ENCODE peak calls at places on chromosomes 2 and 18, in six cellular contexts. P is neural progenitor cell; X is CD4-positive, alpha-beta memory T cell; C is CD4-positive, CD25-positive, alpha-beta regulatory T cell; J is upper lobe of left lung; V is astrocyte. U is an unnamed sample. For H3K27me3 and H3K4me1, the result is how much of the 10 kb centered on the place peaks cover.

GRCh38 chr18:37499913-37500312 is 65.7 kb downstream of the CELF4 start:
- DNase-seq in P (no peak), X (no peak), C (no peak), J (no peak), V (no peak), U (no peak)

GRCh38 chr2:188600536-188601210 is 309.0 kb downstream of the GULP1 start:
- DNase-seq in P (no peak), X (no peak), C (no peak), J (no peak), V (peak), U (no peak)

GRCh38 chr2:83420993-83421392 is 1038.1 kb downstream of the SUCLG1 start:
- DNase-seq in P (no peak), X (no peak), C (no peak), J (no peak), V (no peak), U (no peak)

GRCh38 chr2:9757430-9758287 is 85.6 kb upstream of the TAF1B start:
- DNase-seq in P (peak), X (no peak), C (no peak), J (no peak), V (peak), U (peak)

GRCh38 chr2:15649556-15650255 is 58.0 kb downstream of the DDX1 start:
- DNase-seq in P (no peak), X (no peak), C (no peak), J (no peak), V (no peak), U (no peak)

GRCh38 chr2:208406474-208407451 is at the start of gene PTH2R:
- DNase-seq in P (peak), X (no peak), C (no peak), J (no peak), V (peak), U (no peak)

GRCh38 chr2:238242731-238243495 is 3.1 kb upstream of the HES6 start:
- DNase-seq in P (no peak), X (no peak), C (no peak), J (no peak), V (no peak), U (no peak)

GRCh38 chr2:113240150-113240914 is 38.4 kb downstream of the PAX8 start:
- DNase-seq in P (no peak), X (no peak), C (no peak), J (peak), V (peak), U (peak)

GRCh38 chr18:48661421-48661820 is 122.6 kb downstream of the CTIF start:
- DNase-seq in P (no peak), X (no peak), C (no peak), J (no peak), V (no peak), U (no peak)

DNA sequence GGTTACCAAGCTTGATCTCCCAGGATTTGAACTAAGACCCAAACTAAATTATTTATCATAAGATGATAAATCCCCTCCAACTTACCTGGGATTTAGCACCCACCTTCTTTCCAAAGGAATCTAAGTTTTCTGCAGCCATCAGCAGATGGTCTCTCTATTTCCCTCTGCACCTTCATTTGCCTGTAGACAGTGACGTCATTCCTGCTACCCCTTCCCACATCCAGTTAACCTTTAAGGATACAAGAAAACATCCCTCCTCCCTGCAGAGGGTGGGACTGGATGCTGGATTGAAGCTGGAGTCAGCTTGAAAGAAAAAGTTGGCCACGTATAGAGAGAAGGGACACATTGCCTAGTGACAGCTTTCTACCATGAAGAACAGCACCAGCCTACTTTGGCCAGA is 3.7 kb upstream of the DNER start:
- DNase-seq in P (no peak), X (no peak), C (no peak), J (no peak), V (no peak), U (no peak)
- H3K27me3 ChIP-seq in P (half or more), X (under half), C (under half), J (under half), V (under half), U (under half)

GRCh38 chr2:159715451-159715850 is 3.1 kb downstream of the MARCHF7 start:
- DNase-seq in P (no peak), X (no peak), C (no peak), J (no peak), V (peak), U (no peak)

GRCh38 chr2:159712929-159713575 is 746 bp downstream of the MARCHF7 start:
- DNase-seq in P (no peak), X (peak), C (no peak), J (no peak), V (no peak), U (no peak)

GRCh38 chr2:159714586-159714930 is 2.3 kb downstream of the MARCHF7 start:
- DNase-seq in P (peak), X (no peak), C (no peak), J (no peak), V (no peak), U (no peak)

GRCh38 chr2:159712194-159712928 is at the start of gene MARCHF7:
- DNase-seq in P (peak), X (peak), C (peak), J (peak), V (peak), U (peak)

GRCh38 chr2:159713691-159714585 is 1.6 kb downstream of the MARCHF7 start:
- DNase-seq in P (no peak), X (no peak), C (no peak), J (no peak), V (peak), U (no peak)
- H3K4me1 ChIP-seq in P (under half), X (half or more), C (half or more), J (half or more), V (under half), U (half or more)

DNA sequence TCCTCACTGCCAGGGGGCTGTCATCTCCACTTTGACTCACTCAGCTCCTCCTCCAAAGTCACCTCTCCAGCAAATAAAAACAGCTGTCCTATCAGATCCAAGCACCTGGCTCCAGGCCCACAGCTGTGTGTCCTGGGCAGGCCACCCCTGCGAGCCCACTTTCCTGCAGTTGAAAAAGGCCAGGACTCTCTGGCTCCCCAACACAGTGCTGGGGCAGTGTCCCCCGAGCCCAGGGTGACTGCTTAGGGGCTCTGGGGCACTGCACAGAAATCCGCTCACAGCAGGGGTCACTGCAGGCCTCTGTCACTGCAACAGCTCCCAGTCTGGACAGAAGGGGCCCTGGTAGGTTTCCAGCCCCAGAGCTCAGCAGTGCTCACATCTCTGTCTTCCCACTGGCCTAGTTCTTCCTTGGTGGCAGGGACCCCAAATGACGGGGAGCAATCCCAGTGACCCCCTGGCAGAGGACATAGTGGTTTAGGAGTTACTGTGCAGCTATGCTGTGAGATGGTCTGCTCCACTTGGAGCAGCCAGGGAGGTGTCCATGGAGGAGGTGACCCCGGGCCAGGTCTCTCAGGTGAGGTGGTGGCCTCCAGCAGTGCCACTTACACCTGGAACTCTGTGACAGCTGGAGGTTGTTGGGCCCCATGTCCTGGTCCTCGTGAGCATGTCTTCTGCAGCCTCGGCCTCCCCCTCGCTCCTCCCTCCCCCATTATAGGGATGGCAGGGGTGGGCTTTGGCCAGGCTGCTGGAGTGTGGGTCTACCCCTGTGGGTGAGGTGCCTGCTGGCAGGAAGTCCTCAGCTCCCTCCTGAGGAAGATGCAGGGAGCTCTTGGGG is 35.5 kb downstream of the HS6ST1 start:
- DNase-seq in P (no peak), X (no peak), C (no peak), J (no peak), V (no peak), U (no peak)
- H3K27ac ChIP-seq in P (peak), X (no peak), C (no peak), J (no peak), V (no peak), U (no peak)

DNA sequence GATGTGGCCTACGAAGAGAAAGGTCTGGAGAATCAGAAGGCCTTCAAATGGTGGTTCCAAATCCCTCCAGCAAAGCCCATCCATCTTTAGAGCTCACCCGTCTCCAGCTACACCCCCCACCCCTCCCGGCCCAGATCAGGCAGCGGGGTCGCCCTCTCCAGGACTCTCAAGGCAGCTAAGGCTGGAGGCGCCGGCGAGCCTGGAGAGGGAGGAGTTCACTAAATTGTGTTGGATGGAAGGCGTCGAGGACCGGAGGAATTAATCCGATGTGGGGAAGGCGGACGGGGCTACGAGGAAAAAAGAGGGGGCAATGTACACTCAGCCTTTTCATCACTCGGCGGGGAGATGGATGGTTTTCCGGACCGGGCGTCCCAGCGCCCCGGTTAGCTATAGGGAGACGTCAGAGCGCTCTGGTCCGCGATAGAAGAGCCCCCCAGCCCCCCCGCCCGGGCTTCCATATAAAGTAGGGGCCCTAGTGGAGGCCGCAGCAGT is at the start of gene GRP:
- DNase-seq in P (peak), X (no peak), C (no peak), J (no peak), V (no peak), U (no peak)
- H3K27me3 ChIP-seq in P (half or more), X (under half), C (under half), J (under half), V (half or more), U (under half)

DNA sequence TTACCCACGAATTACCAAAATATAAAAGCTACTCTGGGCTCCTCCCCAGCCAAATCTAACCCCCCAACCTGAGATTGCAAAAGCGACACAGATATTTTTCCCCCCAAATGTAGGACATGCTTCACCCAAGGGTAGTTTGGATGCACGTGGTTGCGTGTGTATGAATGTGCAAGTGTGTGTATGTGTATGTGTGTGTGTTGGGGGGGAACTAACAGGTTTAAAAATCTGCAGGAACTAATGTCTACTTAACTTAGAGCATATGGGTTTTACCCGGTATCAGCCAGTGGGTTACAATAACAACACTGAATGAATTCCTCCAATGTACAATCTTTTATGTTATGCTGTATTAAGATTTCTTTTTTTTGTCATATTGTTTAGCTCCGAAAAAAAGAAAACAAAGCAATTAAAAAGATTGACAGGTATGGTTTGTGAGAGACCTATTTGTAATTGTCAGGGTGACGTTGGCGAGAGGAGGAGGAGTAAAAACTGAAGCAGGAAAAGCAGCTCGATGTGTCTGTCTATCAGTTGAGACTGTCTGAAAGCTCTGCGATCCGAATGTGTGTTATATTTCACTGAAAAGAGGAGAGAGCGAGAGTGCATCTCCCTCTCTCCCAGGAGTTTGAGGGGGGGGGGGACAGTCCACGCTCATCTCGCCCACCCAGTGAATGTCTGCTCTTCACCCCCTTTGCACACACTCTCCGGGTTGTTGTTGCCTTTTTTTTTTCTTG is at the start of gene TSHZ1:
- DNase-seq in P (peak), X (peak), C (peak), J (peak), V (peak), U (no peak)
- H3K4me1 ChIP-seq in P (under half), X (half or more), C (half or more), J (under half), V (under half), U (under half)

GRCh38 chr2:176768185-176768584 is 444.4 kb upstream of the HNRNPA3 start:
- DNase-seq in P (no peak), X (no peak), C (no peak), J (no peak), V (no peak), U (no peak)
- H3K27ac ChIP-seq in P (no peak), X (no peak), C (no peak), J (no peak), V (no peak), U (no peak)

GRCh38 chr2:110869472-110870446 is 137.4 kb downstream of the ACOXL start:
- DNase-seq in P (no peak), X (no peak), C (no peak), J (no peak), V (peak), U (no peak)
- H3K27me3 ChIP-seq in P (under half), X (under half), C (under half), J (under half), V (under half), U (under half)

GRCh38 chr2:100821913-100822260 is 1.9 kb downstream of the NPAS2 start:
- DNase-seq in P (no peak), X (no peak), C (no peak), J (no peak), V (no peak), U (no peak)

GRCh38 chr2:100821255-100821912 is 1.4 kb downstream of the NPAS2 start:
- DNase-seq in P (peak), X (no peak), C (no peak), J (no peak), V (no peak), U (no peak)

GRCh38 chr2:100818606-100819364 is 1.2 kb upstream of the NPAS2 start:
- DNase-seq in P (peak), X (no peak), C (no peak), J (peak), V (peak), U (peak)

GRCh38 chr2:100819365-100820345 is at the start of gene NPAS2:
- DNase-seq in P (peak), X (no peak), C (no peak), J (peak), V (peak), U (no peak)

DNA sequence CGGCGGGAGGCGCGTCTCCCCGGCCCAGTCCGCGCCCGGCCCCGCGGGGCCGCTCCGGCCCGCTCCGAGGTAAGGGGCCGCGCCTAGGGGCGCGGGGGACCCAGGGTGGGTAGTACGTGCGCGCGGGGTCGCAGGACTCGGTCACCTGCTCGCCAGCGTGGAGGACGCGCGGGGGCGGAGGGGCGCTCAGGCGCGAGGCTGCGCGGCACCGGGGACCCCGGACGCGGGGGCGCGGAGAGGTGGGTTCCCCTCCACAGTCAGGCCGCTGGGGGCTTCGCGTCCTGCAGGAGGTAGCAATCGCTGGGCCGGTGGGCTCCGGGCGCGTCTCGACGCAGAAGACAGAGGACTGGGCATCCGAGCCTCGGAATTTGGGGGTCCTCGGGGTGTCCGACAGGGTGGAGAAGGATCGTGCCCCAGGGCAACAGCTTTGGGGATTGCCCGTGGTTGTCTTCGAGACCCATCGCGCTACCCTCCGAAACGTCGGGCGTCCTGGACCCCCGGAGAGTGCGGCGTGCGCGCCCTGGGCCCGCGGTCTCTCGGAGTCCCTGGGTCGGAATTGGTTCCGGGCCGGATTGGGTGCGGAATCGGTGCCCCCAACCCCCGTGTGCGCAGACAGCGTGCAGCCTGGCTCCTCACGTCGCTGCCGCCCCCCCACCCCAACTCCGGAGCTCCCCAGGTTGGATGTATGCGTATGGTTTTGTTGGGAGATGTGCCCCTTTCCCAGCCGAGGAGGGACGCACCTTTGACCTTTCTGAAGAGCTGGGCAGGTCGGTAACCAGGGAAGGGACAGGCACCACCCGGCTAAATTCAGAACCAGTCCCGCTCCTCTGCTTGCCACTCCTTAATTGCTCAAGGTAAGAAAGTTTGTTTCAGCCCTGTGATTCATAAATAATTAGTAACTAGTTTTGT is 661 bp downstream of the NPAS2 start:
- DNase-seq in P (peak), X (no peak), C (no peak), J (no peak), V (no peak), U (no peak)
- H3K4me1 ChIP-seq in P (under half), X (under half), C (under half), J (under half), V (under half), U (under half)

DNA sequence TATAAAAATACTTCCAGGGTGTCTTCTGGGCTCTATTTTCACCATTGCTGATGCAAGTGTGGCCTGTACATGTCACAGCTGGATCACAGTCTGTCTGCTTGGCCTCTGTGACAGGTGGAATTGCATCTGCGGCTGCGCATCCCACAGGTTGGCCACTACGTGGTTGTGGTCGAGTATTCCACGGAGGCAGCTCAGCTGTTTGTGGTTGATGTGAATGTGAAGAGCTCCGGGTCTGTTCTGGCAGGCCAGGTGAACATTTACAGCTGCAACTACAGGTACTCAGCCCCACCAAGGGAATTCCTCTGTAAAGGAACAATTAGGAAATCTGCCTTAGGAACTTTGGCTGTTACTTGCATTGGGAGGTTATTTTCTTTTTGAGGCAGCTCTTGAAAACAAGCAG is 144.5 kb downstream of the LAMA3 start:
- DNase-seq in P (no peak), X (no peak), C (no peak), J (peak), V (no peak), U (no peak)
- H3K27ac ChIP-seq in P (no peak), X (no peak), C (no peak), J (no peak), V (no peak), U (no peak)